ENCODE peak calls at places on chromosomes 1 and 21, in ten cellular contexts. Q is right cardiac atrium; G is posterior vena cava; D is T-helper 2 cell treated with Interferon-gamma antibody and Interleukin-4, amounts not matched to agents 5 μg/mL and 100 μg/mL, for 36 hours; V is ovary; M is naive thymus-derived CD4-positive, alpha-beta T cell; X is A549; Y is SK-MEL-5; A is T-helper 9 cell; H is M059J. J is an unnamed sample.

GRCh38 chr1:158161458-158161857 is 19.2 kb upstream of the CD1D start:
- DNase-seq in Q (no peak), G (no peak), D (no peak), V (no peak), M (no peak), X (no peak), Y (no peak), A (no peak), H (no peak), J (no peak)

GRCh38 chr1:222043444-222044292 is 301.8 kb upstream of the DUSP10 start:
- DNase-seq in Q (no peak), G (no peak), D (no peak), V (no peak), M (no peak), X (no peak), Y (no peak), A (no peak), H (peak; percentile 93), J (no peak)

GRCh38 chr1:71049951-71050598 is 2.5 kb upstream of the PTGER3 start:
- DNase-seq in Q (no peak), G (no peak), D (no peak), V (no peak), M (no peak), X (peak; percentile 30), Y (peak; percentile 80), A (no peak), H (peak; percentile 68), J (peak; percentile 36)

GRCh38 chr21:41186763-41187536 is 19.0 kb downstream of the BACE2 start:
- DNase-seq in Q (no peak), G (no peak), D (no peak), V (no peak), M (no peak), X (no peak), Y (peak; percentile 48), A (no peak), H (peak; percentile 13), J (no peak)

GRCh38 chr1:160841079-160841478 is 21.6 kb downstream of the CD244 start:
- DNase-seq in Q (no peak), G (no peak), D (no peak), V (no peak), M (no peak), X (no peak), Y (no peak), A (no peak), H (no peak), J (no peak)

GRCh38 chr1:26025517-26025916 is 3.9 kb downstream of the EXTL1 start:
- DNase-seq in Q (peak; percentile 5), G (no peak), D (no peak), V (no peak), M (no peak), X (no peak), Y (peak; percentile 85), A (no peak), H (no peak), J (no peak)

GRCh38 chr1:47216278-47217059 is 15.6 kb downstream of the TAL1 start:
- DNase-seq in Q (no peak), G (peak; percentile 43), D (no peak), V (no peak), M (no peak), X (no peak), Y (no peak), A (no peak), H (no peak), J (no peak)

GRCh38 chr1:54993140-54993539 is 5.6 kb upstream of the BSND start:
- DNase-seq in Q (no peak), G (no peak), D (no peak), V (no peak), M (no peak), X (no peak), Y (no peak), A (no peak), H (no peak), J (no peak)

GRCh38 chr1:228176024-228176395 is 10.4 kb downstream of the IBA57 start:
- DNase-seq in Q (no peak), G (peak; percentile 55), D (no peak), V (no peak), M (no peak), X (no peak), Y (no peak), A (no peak), H (no peak), J (no peak)

GRCh38 chr1:2927995-2928732 is 93.1 kb upstream of the ACTRT2 start:
- DNase-seq in Q (no peak), G (no peak), D (no peak), V (no peak), M (no peak), X (no peak), Y (no peak), A (no peak), H (no peak), J (no peak)

GRCh38 chr1:17550684-17551584 is 11.4 kb downstream of the ARHGEF10L start:
- DNase-seq in Q (no peak), G (no peak), D (no peak), V (no peak), M (no peak), X (no peak), Y (no peak), A (no peak), H (peak; percentile 55), J (no peak)

GRCh38 chr1:81679972-81680371 is 120.8 kb upstream of the ADGRL2 start:
- DNase-seq in Q (peak; percentile 53), G (no peak), D (no peak), V (peak; percentile 43), M (no peak), X (no peak), Y (no peak), A (no peak), H (peak; percentile 53), J (no peak)

GRCh38 chr1:172653015-172653709 is 5.7 kb upstream of the FASLG start:
- DNase-seq in Q (no peak), G (no peak), D (no peak), V (no peak), M (no peak), X (no peak), Y (no peak), A (no peak), H (peak; percentile 85), J (no peak)

GRCh38 chr1:2019571-2020309 is 595 bp downstream of the GABRD start:
- DNase-seq in Q (no peak), G (no peak), D (no peak), V (peak; percentile 47), M (no peak), X (no peak), Y (no peak), A (no peak), H (no peak), J (no peak)

GRCh38 chr1:187275985-187276580 is 447.3 kb downstream of the PLA2G4A start:
- DNase-seq in Q (no peak), G (no peak), D (no peak), V (no peak), M (no peak), X (no peak), Y (no peak), A (no peak), H (no peak), J (no peak)

GRCh38 chr1:210541680-210542358 is 213.1 kb downstream of the HHAT start:
- DNase-seq in Q (no peak), G (no peak), D (no peak), V (no peak), M (no peak), X (no peak), Y (no peak), A (no peak), H (peak; percentile 86), J (no peak)

J was measured in central memory CD4-positive, alpha-beta T cell.